ENCODE peak calls at places on chromosome 14, in five cellular contexts. W, N, F, Q and C are unnamed samples.

GRCh38 chr14:67491741-67492504 is 3.4 kb upstream of the TMEM229B start:
- DNase-seq in W (no peak), N (no peak), F (no peak), Q (no peak), C (no peak)

GRCh38 chr14:65213316-65213715 is 111.0 kb upstream of the MAX start:
- DNase-seq in W (no peak), N (no peak), F (no peak), Q (no peak), C (no peak)

GRCh38 chr14:74426202-74426582 is at the start of gene SYNDIG1L:
- DNase-seq in W (no peak), N (no peak), F (no peak), Q (no peak), C (no peak)

GRCh38 chr14:61444215-61444768 is 122.9 kb downstream of the PRKCH start:
- DNase-seq in W (no peak), N (peak), F (peak), Q (no peak), C (peak)

GRCh38 chr14:32254952-32255679 is 52.0 kb upstream of the RNU6-8 start:
- DNase-seq in W (peak), N (peak), F (peak), Q (peak), C (peak)

GRCh38 chr14:69321601-69322330 is 61.8 kb downstream of the GALNT16 start:
- DNase-seq in W (no peak), N (no peak), F (no peak), Q (no peak), C (no peak)

GRCh38 chr14:43449291-43449690 is 1057.8 kb downstream of the FSCB start:
- DNase-seq in W (no peak), N (no peak), F (no peak), Q (no peak), C (no peak)

GRCh38 chr14:37903561-37904191 is 304.0 kb upstream of the SSTR1 start:
- DNase-seq in W (peak), N (peak), F (peak), Q (peak), C (no peak)

GRCh38 chr14:75184447-75184846 is 8.0 kb upstream of the TMED10 start:
- DNase-seq in W (no peak), N (no peak), F (no peak), Q (no peak), C (no peak)

GRCh38 chr14:51805541-51805940 is 54.9 kb upstream of the GNG2 start:
- DNase-seq in W (no peak), N (no peak), F (no peak), Q (no peak), C (no peak)

GRCh38 chr14:32494566-32495434 is 165.7 kb downstream of the AKAP6 start:
- DNase-seq in W (no peak), N (no peak), F (no peak), Q (no peak), C (no peak)

GRCh38 chr14:73465833-73466532 is 7.6 kb upstream of the NUMB start:
- DNase-seq in W (no peak), N (no peak), F (no peak), Q (no peak), C (no peak)

GRCh38 chr14:37597538-37598084 is 2.2 kb downstream of the TTC6 start:
- DNase-seq in W (peak), N (no peak), F (no peak), Q (no peak), C (no peak)

GRCh38 chr14:21326972-21327371 is 47.1 kb downstream of the RPGRIP1 start:
- DNase-seq in W (no peak), N (no peak), F (no peak), Q (no peak), C (no peak)

GRCh38 chr14:72710212-72710611 is 183.7 kb downstream of the DPF3 start:
- DNase-seq in W (no peak), N (no peak), F (no peak), Q (no peak), C (no peak)